ENCODE peak calls at places on chromosomes 7 and 10, in seven cellular contexts. X, J, S, Z, A, K and P are unnamed samples. For H3K4me1, the result is how much of the 10 kb centered on the place peaks cover.

GRCh38 chr7:142450206-142450605 is 192.3 kb upstream of the PRSS58 start:
- DNase-seq in A (no peak), X (peak), S (no peak), K (no peak), J (no peak), Z (no peak), P (no peak)

GRCh38 chr10:91689731-91690168 is 56.9 kb upstream of the PPP1R3C start:
- DNase-seq in K (peak), A (no peak), J (no peak), S (peak), Z (peak), X (no peak), P (no peak)

GRCh38 chr7:116438274-116438673 is 61.3 kb upstream of the CAV2 start:
- DNase-seq in K (no peak), A (no peak), Z (peak), J (no peak), S (peak), X (no peak), P (no peak)

GRCh38 chr7:112308974-112309373 is 102.5 kb downstream of the ZNF277 start:
- DNase-seq in X (no peak), K (no peak), S (no peak), Z (no peak), J (no peak), A (no peak), P (no peak)

GRCh38 chr7:87316846-87317545 is 28.5 kb upstream of the CROT start:
- DNase-seq in J (peak), K (peak), A (no peak), X (no peak), S (no peak), Z (peak), P (no peak)

GRCh38 chr7:107125475-107125874 is 43.3 kb upstream of the HBP1 start:
- DNase-seq in Z (no peak), S (no peak), K (no peak), X (no peak), A (no peak), J (no peak), P (no peak)

GRCh38 chr10:1548596-1548995 is 188.7 kb downstream of the ADARB2 start:
- DNase-seq in A (no peak), Z (no peak), X (no peak), S (no peak), K (no peak), J (no peak), P (no peak)

GRCh38 chr7:71988176-71988575 is 424.0 kb downstream of the CALN1 start:
- DNase-seq in Z (no peak), J (no peak), S (no peak), K (no peak), A (no peak), X (no peak), P (no peak)

GRCh38 chr7:40715053-40715430 is 580.2 kb downstream of the SUGCT start:
- DNase-seq in A (no peak), K (peak), S (no peak), Z (peak), J (no peak), X (no peak), P (no peak)

GRCh38 chr7:102117743-102118142 is 168.9 kb upstream of the SH2B2 start:
- DNase-seq in K (peak), J (no peak), Z (peak), A (no peak), S (no peak), X (no peak), P (no peak)

GRCh38 chr7:148722340-148723165 is 23.9 kb downstream of the CUL1 start:
- DNase-seq in J (no peak), X (no peak), S (no peak), Z (no peak), K (peak), A (no peak), P (no peak)

GRCh38 chr7:525740-526139 is 6.1 kb upstream of the PDGFA start:
- DNase-seq in S (no peak), J (peak), Z (peak), X (no peak), A (no peak), K (no peak), P (no peak)

GRCh38 chr7:55250313-55250712 is 114.8 kb upstream of the LANCL2 start:
- DNase-seq in Z (peak), S (peak), J (no peak), A (peak), X (peak), K (no peak), P (peak)

GRCh38 chr7:117673839-117674238 is 194.0 kb downstream of the CFTR start:
- DNase-seq in J (no peak), A (no peak), K (peak), X (peak), S (no peak), Z (peak), P (no peak)

GRCh38 chr10:87054373-87055295 is 34.5 kb downstream of the FAM25A start:
- DNase-seq in S (peak), X (no peak), A (peak), J (no peak), Z (peak), K (peak), P (no peak)

GRCh38 chr10:92965314-92965713 is 95.3 kb upstream of the CYP26C1 start:
- DNase-seq in Z (peak), S (peak), A (no peak), J (no peak), X (peak), K (peak), P (no peak)

GRCh38 chr7:87934699-87935372 is 785 bp downstream of the ADAM22 start:
- DNase-seq in S (peak), Z (peak), X (peak), K (peak), J (no peak), A (peak), P (peak)

GRCh38 chr7:120695848-120696247 is 162.1 kb downstream of the TSPAN12 start:
- DNase-seq in K (no peak), J (no peak), S (no peak), Z (no peak), A (no peak), X (no peak), P (no peak)

GRCh38 chr7:130274983-130275649 is 8.5 kb downstream of the CPA2 start:
- DNase-seq in K (peak), J (no peak), X (peak), A (peak), Z (no peak), S (peak), P (no peak)

GRCh38 chr10:97713828-97714400 is 384 bp downstream of the MARVELD1 start:
- DNase-seq in K (peak), S (peak), X (peak), J (peak), A (peak), Z (peak), P (peak)

GRCh38 chr7:47337531-47337930 is 244.4 kb downstream of the TNS3 start:
- DNase-seq in J (no peak), Z (peak), K (peak), A (peak), X (no peak), S (peak), P (no peak)

GRCh38 chr10:62779487-62780248 is 24.9 kb upstream of the ADO start:
- DNase-seq in K (peak), J (no peak), X (no peak), A (no peak), Z (peak), S (no peak), P (no peak)

GRCh38 chr7:142957723-142958122 is 4.4 kb downstream of the KEL start:
- DNase-seq in X (no peak), A (no peak), S (peak), K (no peak), Z (no peak), J (peak), P (no peak)

GRCh38 chr10:86876748-86877147 is 80.7 kb downstream of the MMRN2 start:
- DNase-seq in S (no peak), Z (peak), J (no peak), A (no peak), X (no peak), K (no peak), P (no peak)

GRCh38 chr7:88377421-88377820 is 70.7 kb upstream of the STEAP4 start:
- DNase-seq in J (peak), K (no peak), X (peak), Z (no peak), S (peak), A (peak), P (no peak)

GRCh38 chr10:80518143-80518806 is 19.4 kb upstream of the SH2D4B start:
- DNase-seq in J (no peak), S (no peak), X (no peak), K (no peak), Z (no peak), A (no peak), P (no peak)

GRCh38 chr7:129169171-129169643 is 19.2 kb upstream of the SMO start:
- DNase-seq in S (peak), Z (peak), K (peak), A (peak), X (peak), J (peak), P (peak)

GRCh38 chr7:128032605-128033235 is 1.5 kb upstream of the LRRC4 start:
- DNase-seq in K (no peak), S (peak), Z (peak), J (no peak), X (no peak), A (peak), P (no peak)

GRCh38 chr10:14478639-14479038 is 147.9 kb upstream of the FRMD4A start:
- DNase-seq in K (peak), X (peak), A (peak), Z (peak), S (peak), J (peak), P (no peak)

GRCh38 chr7:45570797-45571196 is 3.4 kb upstream of the ADCY1 start:
- DNase-seq in K (no peak), Z (no peak), J (no peak), S (no peak), A (peak), X (no peak), P (no peak)

GRCh38 chr7:31883761-31884164 is 186.4 kb downstream of the PDE1C start:
- DNase-seq in A (no peak), J (no peak), X (no peak), K (peak), Z (peak), S (no peak), P (no peak)

GRCh38 chr10:126842836-126843235 is 62.4 kb upstream of the DOCK1 start:
- DNase-seq in X (no peak), J (no peak), A (peak), K (no peak), S (peak), Z (no peak), P (peak)

GRCh38 chr10:79130846-79131245 is 62.1 kb downstream of the ZMIZ1 start:
- DNase-seq in A (peak), K (no peak), S (peak), X (no peak), Z (no peak), J (no peak), P (no peak)
- H3K4me1 ChIP-seq in A (under half), K (half or more), S (half or more), X (half or more), Z (under half), J (under half), P (under half)

GRCh38 chr10:71887767-71888166 is 36.7 kb upstream of the PSAP start:
- DNase-seq in J (no peak), Z (peak), X (no peak), A (no peak), K (no peak), S (no peak), P (no peak)

GRCh38 chr10:71888248-71888622 is 37.2 kb upstream of the PSAP start:
- DNase-seq in X (no peak), K (no peak), A (no peak), S (no peak), J (no peak), Z (peak), P (no peak)

GRCh38 chr10:71889388-71889987 is 38.4 kb upstream of the PSAP start:
- DNase-seq in S (peak), Z (peak), K (no peak), J (peak), A (peak), X (no peak), P (peak)

GRCh38 chr10:71891437-71891836 is 40.4 kb upstream of the PSAP start:
- DNase-seq in S (no peak), X (no peak), Z (no peak), J (no peak), A (no peak), K (no peak), P (no peak)

DNA sequence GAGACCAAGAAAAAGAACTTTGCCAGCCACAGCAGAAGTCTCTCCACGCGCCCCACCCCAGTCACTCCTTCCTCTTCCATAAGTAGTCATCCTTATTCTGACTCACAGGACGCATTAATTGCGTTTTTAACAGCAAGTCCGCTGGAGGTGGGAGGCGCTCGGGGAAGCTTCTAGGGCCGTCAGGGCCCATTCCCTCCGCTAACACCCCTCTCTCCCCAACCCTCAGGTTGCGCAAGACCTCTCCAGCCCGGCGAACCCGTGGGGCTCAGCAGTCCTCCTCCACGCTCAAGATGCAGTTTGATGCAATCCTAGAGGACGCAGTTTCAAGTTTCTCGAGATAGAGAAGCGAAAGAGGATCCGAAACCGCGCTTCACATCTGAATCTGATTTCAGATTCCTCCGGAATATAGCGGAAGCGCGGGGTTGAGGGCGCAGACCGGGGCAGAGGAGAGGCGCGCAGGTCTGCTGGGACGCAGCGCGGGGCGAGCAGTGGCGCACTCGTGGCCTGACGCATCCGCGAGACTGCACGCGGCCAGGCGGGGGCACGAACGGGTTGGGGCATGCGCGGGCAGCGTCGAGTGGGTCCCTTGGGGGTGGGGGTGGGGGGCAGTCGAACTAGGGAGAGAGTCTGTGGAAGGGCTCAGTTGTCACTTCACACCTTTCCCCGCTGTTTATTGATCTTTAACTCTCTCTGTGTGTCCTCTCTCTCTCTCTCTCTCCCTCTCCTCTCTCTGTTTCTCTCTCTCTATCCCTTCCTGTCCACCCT is 37.8 kb upstream of the PSAP start:
- DNase-seq in Z (peak), S (peak), J (peak), X (peak), K (peak), A (peak), P (peak)
- H3K4me1 ChIP-seq in Z (under half), S (under half), J (under half), X (under half), K (under half), A (under half), P (under half)

GRCh38 chr7:68680235-68680872 is 917.9 kb upstream of the AUTS2 start:
- DNase-seq in Z (no peak), A (no peak), J (no peak), K (no peak), X (no peak), S (no peak), P (no peak)
- H3K4me1 ChIP-seq in Z (under half), A (under half), J (under half), K (under half), X (under half), S (under half), P (under half)

GRCh38 chr10:5501976-5502902 is 2.9 kb upstream of the CALML5 start:
- DNase-seq in K (no peak), A (no peak), S (no peak), Z (no peak), J (no peak), X (peak), P (no peak)
- H3K4me1 ChIP-seq in K (under half), A (under half), S (under half), Z (under half), J (half or more), X (under half), P (under half)

DNA sequence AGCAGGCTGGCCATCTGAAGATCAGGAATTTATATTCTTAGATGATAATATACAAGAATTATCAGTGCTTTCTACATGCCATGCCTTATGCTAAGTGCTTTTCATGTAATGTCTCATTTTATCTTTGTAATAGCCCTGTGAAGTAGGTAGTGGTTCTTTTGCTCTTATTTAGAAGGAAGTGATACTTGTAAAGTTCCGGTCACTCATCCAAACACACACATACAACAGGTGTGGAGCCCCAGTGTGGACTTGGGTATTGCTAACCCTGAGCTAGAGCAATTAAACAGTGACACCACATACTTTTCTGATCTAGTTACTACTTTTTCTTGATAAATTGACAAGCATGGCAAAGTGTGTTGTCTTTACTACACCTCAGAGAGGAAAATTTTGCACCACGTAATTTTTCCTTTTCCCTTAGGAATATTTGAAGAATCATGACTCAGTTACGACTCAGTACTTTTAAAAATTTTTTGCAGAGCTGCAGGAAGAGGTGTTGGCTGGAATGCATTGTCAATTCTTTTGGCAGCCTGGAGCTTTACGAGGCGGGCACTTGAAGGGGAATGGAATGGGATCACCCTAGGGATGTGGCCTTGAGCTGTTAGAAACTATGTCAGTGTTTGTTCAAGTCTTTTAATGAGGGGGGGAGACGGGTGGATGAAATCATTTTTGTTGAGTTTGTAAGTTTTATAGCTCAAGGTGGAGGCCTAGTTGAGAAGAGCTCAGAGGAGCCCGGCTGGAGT is 212.5 kb upstream of the CELF2 start:
- DNase-seq in Z (peak), A (no peak), J (peak), K (peak), X (no peak), S (no peak), P (peak)
- H3K4me1 ChIP-seq in Z (under half), A (under half), J (under half), K (under half), X (under half), S (under half), P (under half)

DNA sequence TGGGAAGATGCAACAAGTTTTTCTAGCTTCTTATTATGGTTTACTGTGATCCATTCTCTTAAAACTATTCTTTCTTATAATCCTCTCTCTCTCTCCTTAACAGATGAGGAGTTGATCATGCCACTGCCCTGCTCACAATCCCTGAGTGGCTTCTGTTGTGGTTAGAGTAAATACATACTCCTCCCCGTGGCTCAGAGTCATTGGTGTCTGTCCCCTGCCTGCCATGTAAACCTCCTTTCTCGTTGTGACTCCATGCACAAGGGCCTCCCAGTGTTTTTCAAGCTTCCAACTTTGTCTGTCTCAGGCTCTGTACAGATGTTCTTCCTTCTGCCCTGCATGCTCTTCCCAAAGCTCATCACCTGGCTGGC is 20.4 kb downstream of the CCNY start:
- DNase-seq in S (no peak), A (no peak), K (no peak), J (no peak), Z (no peak), X (no peak), P (no peak)
- H3K4me1 ChIP-seq in S (under half), A (under half), K (under half), J (under half), Z (under half), X (under half), P (under half)

GRCh38 chr10:79266092-79266491 is 81.2 kb upstream of the PPIF start:
- DNase-seq in A (no peak), Z (peak), K (no peak), S (no peak), X (no peak), J (no peak), P (no peak)

GRCh38 chr10:79262131-79262530 is 85.1 kb upstream of the PPIF start:
- DNase-seq in S (no peak), Z (no peak), J (no peak), A (no peak), X (no peak), K (no peak), P (no peak)

GRCh38 chr10:79262959-79263746 is 84.1 kb upstream of the PPIF start:
- DNase-seq in X (no peak), J (no peak), A (no peak), S (no peak), K (no peak), Z (no peak), P (no peak)

GRCh38 chr10:79264942-79265341 is 82.3 kb upstream of the PPIF start:
- DNase-seq in J (peak), A (peak), S (no peak), Z (peak), K (no peak), X (no peak), P (no peak)

GRCh38 chr10:79263951-79264350 is 83.3 kb upstream of the PPIF start:
- DNase-seq in Z (no peak), A (no peak), J (peak), X (no peak), K (no peak), S (no peak), P (no peak)
- H3K4me1 ChIP-seq in Z (under half), A (under half), J (under half), X (under half), K (under half), S (under half), P (under half)

DNA sequence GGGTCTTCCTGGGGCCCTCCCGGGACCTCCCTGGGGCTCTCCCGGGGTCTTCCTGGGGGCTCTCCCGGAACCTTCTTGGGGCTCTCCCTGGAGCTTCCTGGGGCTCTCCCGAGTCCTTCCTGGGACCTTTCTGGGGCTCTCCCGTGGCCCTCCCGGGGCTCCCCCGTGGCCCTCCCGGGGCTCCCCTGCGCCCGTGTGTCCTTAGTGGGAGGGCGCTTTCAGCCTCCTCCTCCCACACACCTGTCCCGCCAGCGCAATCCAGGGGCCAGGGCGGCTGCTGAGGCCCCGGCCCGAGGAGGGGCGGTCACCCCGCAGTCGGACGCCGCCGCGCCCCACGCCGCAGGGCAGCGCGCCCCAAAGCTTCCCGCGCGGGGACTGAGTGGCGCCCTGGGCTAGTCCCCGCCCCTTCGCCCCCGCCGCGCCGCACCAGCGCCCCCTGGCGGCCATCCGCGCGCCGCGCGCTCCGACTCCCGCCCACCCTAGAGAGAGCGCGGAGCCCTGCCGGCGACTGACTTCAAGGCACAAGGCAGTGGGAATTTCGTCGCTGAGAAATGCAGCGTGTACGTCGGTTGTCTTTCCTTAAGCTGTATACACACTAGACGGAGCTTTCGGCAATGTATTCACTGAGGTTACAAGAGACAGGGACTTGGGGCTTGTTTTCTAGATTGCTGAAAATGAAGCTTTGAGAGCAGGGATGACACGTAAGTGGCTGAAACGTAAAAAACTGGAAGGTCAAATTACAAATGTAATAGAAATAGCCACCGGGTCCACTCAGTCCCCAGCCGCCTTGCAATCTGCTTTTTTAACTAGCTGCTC is 47.1 kb downstream of the INSIG1 start:
- DNase-seq in A (peak), K (peak), Z (peak), X (peak), S (peak), J (peak), P (peak)
- H3K4me1 ChIP-seq in A (under half), K (under half), Z (under half), X (under half), S (under half), J (under half), P (under half)